ENCODE peak calls at places on chromosomes 1 and 21, in five cellular contexts. One of them, this sample, is unnamed.

GRCh38 chr1:185585770-185586169 is 148.4 kb upstream of the HMCN1 start:
- DNase-seq in HEK293T: no peak
- DNase-seq in foreskin melanocyte: no peak
- DNase-seq in HCEC 1CT: no peak
- DNase-seq in esophagus muscularis mucosa: no peak
- DNase-seq in this sample: no peak

GRCh38 chr21:34874689-34875513 is 174.2 kb downstream of the RUNX1 start:
- DNase-seq in HCEC 1CT: no peak
- DNase-seq in HEK293T: no peak
- DNase-seq in esophagus muscularis mucosa: no peak
- DNase-seq in foreskin melanocyte: no peak
- DNase-seq in this sample: no peak

GRCh38 chr1:188986751-188987417 is 1490.8 kb downstream of the BRINP3 start:
- DNase-seq in HCEC 1CT: no peak
- DNase-seq in HEK293T: no peak
- DNase-seq in esophagus muscularis mucosa: no peak
- DNase-seq in foreskin melanocyte: no peak
- DNase-seq in this sample: no peak

GRCh38 chr1:121517586-121518230 is 332.9 kb downstream of the SRGAP2C start:
- DNase-seq in HCEC 1CT: no peak
- DNase-seq in esophagus muscularis mucosa: no peak
- DNase-seq in HEK293T: no peak
- DNase-seq in foreskin melanocyte: no peak
- DNase-seq in this sample: no peak

GRCh38 chr1:59026472-59026948 is 242.7 kb upstream of the JUN start:
- DNase-seq in foreskin melanocyte: no peak
- DNase-seq in HEK293T: no peak
- DNase-seq in HCEC 1CT: peak; percentile 93
- DNase-seq in esophagus muscularis mucosa: no peak
- DNase-seq in this sample: no peak

GRCh38 chr1:220892997-220893700 is 13.9 kb downstream of the HLX start:
- DNase-seq in esophagus muscularis mucosa: peak; percentile 57
- DNase-seq in HEK293T: no peak
- DNase-seq in foreskin melanocyte: no peak
- DNase-seq in HCEC 1CT: no peak
- DNase-seq in this sample: no peak

GRCh38 chr1:17822741-17823426 is 67.8 kb downstream of the ACTL8 start:
- DNase-seq in HEK293T: no peak
- DNase-seq in HCEC 1CT: no peak
- DNase-seq in esophagus muscularis mucosa: no peak
- DNase-seq in foreskin melanocyte: no peak
- DNase-seq in this sample: no peak

GRCh38 chr1:186474208-186474607 is 13.3 kb upstream of the PDC start:
- DNase-seq in HCEC 1CT: peak; percentile 46
- DNase-seq in foreskin melanocyte: no peak
- DNase-seq in esophagus muscularis mucosa: no peak
- DNase-seq in HEK293T: no peak
- DNase-seq in this sample: no peak

GRCh38 chr1:154666051-154666793 is 58.2 kb upstream of the ADAR start:
- DNase-seq in HCEC 1CT: no peak
- DNase-seq in HEK293T: no peak
- DNase-seq in esophagus muscularis mucosa: no peak
- DNase-seq in foreskin melanocyte: no peak
- DNase-seq in this sample: no peak

GRCh38 chr1:147273409-147274307 is 31.2 kb downstream of the CHD1L start:
- DNase-seq in HCEC 1CT: peak; percentile 89
- DNase-seq in HEK293T: peak; percentile 60
- DNase-seq in esophagus muscularis mucosa: no peak
- DNase-seq in foreskin melanocyte: peak; percentile 79
- DNase-seq in this sample: peak; percentile 90

GRCh38 chr1:119738100-119738720 is 26.5 kb downstream of the PHGDH start:
- DNase-seq in HEK293T: no peak
- DNase-seq in HCEC 1CT: no peak
- DNase-seq in foreskin melanocyte: no peak
- DNase-seq in esophagus muscularis mucosa: no peak
- DNase-seq in this sample: no peak

GRCh38 chr1:63405021-63405420 is 37.6 kb downstream of the ALG6 start:
- DNase-seq in HEK293T: no peak
- DNase-seq in esophagus muscularis mucosa: no peak
- DNase-seq in HCEC 1CT: no peak
- DNase-seq in foreskin melanocyte: no peak
- DNase-seq in this sample: no peak

GRCh38 chr1:247905181-247905580 is 9.8 kb downstream of the OR2W3 start:
- DNase-seq in esophagus muscularis mucosa: no peak
- DNase-seq in HCEC 1CT: no peak
- DNase-seq in foreskin melanocyte: no peak
- DNase-seq in HEK293T: no peak
- DNase-seq in this sample: no peak

GRCh38 chr1:9809122-9809521 is 14.6 kb downstream of the CLSTN1 start:
- DNase-seq in foreskin melanocyte: no peak
- DNase-seq in HCEC 1CT: no peak
- DNase-seq in HEK293T: no peak
- DNase-seq in esophagus muscularis mucosa: no peak
- DNase-seq in this sample: no peak

GRCh38 chr1:64209221-64209620 is 5.8 kb downstream of the UBE2U start:
- DNase-seq in HEK293T: no peak
- DNase-seq in foreskin melanocyte: no peak
- DNase-seq in esophagus muscularis mucosa: no peak
- DNase-seq in HCEC 1CT: no peak
- DNase-seq in this sample: peak; percentile 25

GRCh38 chr1:55211456-55211855 is 3.7 kb downstream of the USP24 start:
- DNase-seq in foreskin melanocyte: no peak
- DNase-seq in HCEC 1CT: no peak
- DNase-seq in HEK293T: no peak
- DNase-seq in esophagus muscularis mucosa: no peak
- DNase-seq in this sample: no peak

GRCh38 chr1:164754088-164754600 is 195.2 kb downstream of the PBX1 start:
- DNase-seq in HCEC 1CT: no peak
- DNase-seq in foreskin melanocyte: no peak
- DNase-seq in HEK293T: no peak
- DNase-seq in esophagus muscularis mucosa: no peak
- DNase-seq in this sample: no peak

GRCh38 chr1:227747948-227748495 is 12.8 kb downstream of the SNAP47 start:
- DNase-seq in foreskin melanocyte: no peak
- DNase-seq in HEK293T: no peak
- DNase-seq in esophagus muscularis mucosa: no peak
- DNase-seq in HCEC 1CT: no peak
- DNase-seq in this sample: no peak

GRCh38 chr1:39625462-39626273 is 13.8 kb downstream of the HEYL start:
- DNase-seq in esophagus muscularis mucosa: peak; percentile 96
- DNase-seq in HCEC 1CT: peak; percentile 17
- DNase-seq in HEK293T: no peak
- DNase-seq in foreskin melanocyte: no peak
- DNase-seq in this sample: no peak

GRCh38 chr1:41333146-41333784 is 28.0 kb upstream of the FOXO6 start:
- DNase-seq in esophagus muscularis mucosa: peak; percentile 66
- DNase-seq in HEK293T: no peak
- DNase-seq in foreskin melanocyte: no peak
- DNase-seq in HCEC 1CT: peak; percentile 25
- DNase-seq in this sample: peak; percentile 78

GRCh38 chr1:204989266-204990058 is 53.5 kb upstream of the CNTN2 start:
- DNase-seq in esophagus muscularis mucosa: no peak
- DNase-seq in foreskin melanocyte: peak; percentile 53
- DNase-seq in HEK293T: peak; percentile 95
- DNase-seq in HCEC 1CT: peak; percentile 54
- DNase-seq in this sample: peak; percentile 84

GRCh38 chr21:17334478-17334877 is 178.4 kb upstream of the CXADR start:
- DNase-seq in HCEC 1CT: no peak
- DNase-seq in foreskin melanocyte: no peak
- DNase-seq in HEK293T: peak; percentile 16
- DNase-seq in esophagus muscularis mucosa: no peak
- DNase-seq in this sample: no peak

GRCh38 chr1:161958425-161958824 is 65.2 kb downstream of the OLFML2B start:
- DNase-seq in esophagus muscularis mucosa: no peak
- DNase-seq in HCEC 1CT: no peak
- DNase-seq in HEK293T: no peak
- DNase-seq in foreskin melanocyte: no peak
- DNase-seq in this sample: no peak

GRCh38 chr1:214422137-214422671 is 129.2 kb downstream of the PTPN14 start:
- DNase-seq in HEK293T: no peak
- DNase-seq in foreskin melanocyte: no peak
- DNase-seq in HCEC 1CT: peak; percentile 97
- DNase-seq in esophagus muscularis mucosa: no peak
- DNase-seq in this sample: no peak

GRCh38 chr21:43362928-43363314 is 64.0 kb downstream of the SIK1 start:
- DNase-seq in HEK293T: no peak
- DNase-seq in esophagus muscularis mucosa: no peak
- DNase-seq in HCEC 1CT: no peak
- DNase-seq in foreskin melanocyte: no peak
- DNase-seq in this sample: no peak

GRCh38 chr1:171881466-171881865 is 40.2 kb downstream of the DNM3 start:
- DNase-seq in esophagus muscularis mucosa: no peak
- DNase-seq in HCEC 1CT: no peak
- DNase-seq in foreskin melanocyte: no peak
- DNase-seq in HEK293T: no peak
- DNase-seq in this sample: no peak

GRCh38 chr1:160639652-160640051 is 7.2 kb downstream of the SLAMF1 start:
- DNase-seq in HEK293T: no peak
- DNase-seq in foreskin melanocyte: peak; percentile 45
- DNase-seq in HCEC 1CT: no peak
- DNase-seq in esophagus muscularis mucosa: no peak
- DNase-seq in this sample: no peak

GRCh38 chr1:218557731-218558130 is 212.6 kb downstream of the TGFB2 start:
- DNase-seq in esophagus muscularis mucosa: no peak
- DNase-seq in HEK293T: no peak
- DNase-seq in foreskin melanocyte: peak; percentile 31
- DNase-seq in HCEC 1CT: no peak
- DNase-seq in this sample: peak; percentile 4

GRCh38 chr1:17094664-17095063 is 24.6 kb downstream of the PADI2 start:
- DNase-seq in foreskin melanocyte: no peak
- DNase-seq in esophagus muscularis mucosa: no peak
- DNase-seq in HCEC 1CT: no peak
- DNase-seq in HEK293T: no peak
- DNase-seq in this sample: no peak

GRCh38 chr21:46095106-46095719 is 2.7 kb upstream of the COL6A2 start:
- DNase-seq in HEK293T: no peak
- DNase-seq in HCEC 1CT: no peak
- DNase-seq in foreskin melanocyte: no peak
- DNase-seq in esophagus muscularis mucosa: peak; percentile 92
- DNase-seq in this sample: no peak

GRCh38 chr21:45920824-45921600 is 60.6 kb upstream of the COL6A1 start:
- DNase-seq in HEK293T: no peak
- DNase-seq in foreskin melanocyte: no peak
- DNase-seq in esophagus muscularis mucosa: no peak
- DNase-seq in HCEC 1CT: peak; percentile 47
- DNase-seq in this sample: no peak

GRCh38 chr1:64744492-64745180 is at the start of gene RAVER2:
- DNase-seq in HEK293T: peak; percentile 88
- DNase-seq in foreskin melanocyte: peak; percentile 42
- DNase-seq in HCEC 1CT: peak; percentile 62
- DNase-seq in esophagus muscularis mucosa: no peak
- DNase-seq in this sample: peak; percentile 56

GRCh38 chr21:42858185-42858847 is 21.0 kb downstream of the WDR4 start:
- DNase-seq in HCEC 1CT: no peak
- DNase-seq in HEK293T: no peak
- DNase-seq in foreskin melanocyte: no peak
- DNase-seq in esophagus muscularis mucosa: no peak
- DNase-seq in this sample: no peak

GRCh38 chr1:218518341-218518740 is 173.2 kb downstream of the TGFB2 start:
- DNase-seq in HEK293T: no peak
- DNase-seq in HCEC 1CT: no peak
- DNase-seq in foreskin melanocyte: no peak
- DNase-seq in esophagus muscularis mucosa: no peak
- DNase-seq in this sample: no peak

GRCh38 chr1:111672338-111672737 is 52.7 kb downstream of the RAP1A start:
- DNase-seq in esophagus muscularis mucosa: no peak
- DNase-seq in HEK293T: no peak
- DNase-seq in foreskin melanocyte: no peak
- DNase-seq in HCEC 1CT: no peak
- DNase-seq in this sample: no peak

This sample was measured in SK-MEL-5.